ENCODE peak calls at places on chromosomes 16 and 17, in six cellular contexts. I is IMR-90, B is H9, K is H1, G is neuronal stem cell, U is mesenchymal stem cell. E is an unnamed sample.

GRCh38 chr17:880074-880870 is 98.1 kb downstream of the MRM3 start:
- DNase-seq in K (no peak), I (peak), U (no peak), G (no peak), B (no peak), E (peak)

GRCh38 chr16:10578474-10579316 is 1.7 kb downstream of the EMP2 start:
- DNase-seq in U (no peak), B (no peak), K (no peak), G (no peak), I (no peak), E (no peak)

GRCh38 chr17:31487648-31488263 is 96.3 kb downstream of the RAB11FIP4 start:
- DNase-seq in U (peak), K (peak), G (peak), B (peak), I (peak), E (peak)

GRCh38 chr17:67491009-67491677 is 114.1 kb downstream of the PITPNC1 start:
- DNase-seq in K (no peak), G (no peak), I (peak), U (peak), B (peak), E (no peak)

GRCh38 chr17:82964851-82965341 is 114.5 kb upstream of the METRNL start:
- DNase-seq in B (peak), G (no peak), K (no peak), I (no peak), U (no peak), E (no peak)

GRCh38 chr16:53045554-53046250 is 7.0 kb downstream of the CHD9NB start:
- DNase-seq in K (no peak), G (no peak), I (no peak), U (no peak), B (no peak), E (no peak)

GRCh38 chr16:73434621-73435020 is 386.7 kb upstream of the ZFHX3 start:
- DNase-seq in G (no peak), B (no peak), U (no peak), K (no peak), I (no peak), E (no peak)

GRCh38 chr17:20268700-20269475 is 198.5 kb downstream of the LGALS9B start:
- DNase-seq in B (no peak), K (no peak), U (no peak), I (no peak), G (peak), E (no peak)

GRCh38 chr16:424033-424622 is 1.3 kb upstream of the RAB11FIP3 start:
- DNase-seq in U (peak), B (no peak), G (no peak), K (no peak), I (peak), E (no peak)

DNA sequence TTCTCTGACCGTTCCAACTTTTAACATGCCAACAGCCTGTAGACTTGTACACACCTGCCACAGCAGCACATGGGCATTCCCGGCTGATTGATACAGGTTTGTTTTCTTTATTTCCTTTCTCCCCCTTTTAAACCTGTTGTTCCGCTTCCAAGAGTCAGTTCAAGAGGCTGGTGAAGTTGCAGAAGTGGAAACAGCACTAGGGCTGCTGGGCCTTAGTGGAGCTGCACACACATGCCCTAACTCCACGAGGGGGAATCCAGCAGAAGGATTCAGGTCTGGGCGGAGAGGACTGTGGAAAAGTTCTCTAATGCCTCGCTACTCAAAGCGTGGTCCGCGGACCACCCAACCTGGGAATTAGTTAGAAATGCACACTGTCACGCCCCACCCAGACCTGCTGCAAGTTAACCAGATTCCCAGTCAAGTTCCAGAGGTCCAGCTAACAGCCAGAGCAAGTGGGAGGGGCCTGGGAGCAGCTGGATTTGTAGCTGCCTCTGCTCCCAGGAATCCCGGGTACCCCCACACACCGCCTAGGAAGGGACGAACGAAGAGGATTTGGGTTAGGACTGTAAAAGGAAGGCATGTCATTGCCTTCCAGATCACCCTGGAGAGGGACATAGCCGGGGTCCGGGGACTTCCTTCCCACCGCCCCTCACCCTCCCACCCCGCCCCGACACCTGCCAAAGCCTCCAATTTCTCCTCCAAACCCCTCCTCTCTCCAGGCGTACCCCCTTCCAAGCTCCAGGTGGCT is 544 bp downstream of the SLC39A11 start:
- DNase-seq in G (no peak), U (peak), I (peak), B (peak), K (no peak), E (peak)
- H4K8ac ChIP-seq in G (no peak), U (peak), I (peak), B (no peak), K (no peak), E (no peak)

GRCh38 chr16:89785523-89786155 is 30.8 kb downstream of the FANCA start:
- DNase-seq in I (no peak), K (no peak), U (no peak), G (no peak), B (no peak), E (no peak)
- H4K8ac ChIP-seq in I (no peak), K (no peak), U (no peak), G (no peak), B (no peak), E (no peak)

DNA sequence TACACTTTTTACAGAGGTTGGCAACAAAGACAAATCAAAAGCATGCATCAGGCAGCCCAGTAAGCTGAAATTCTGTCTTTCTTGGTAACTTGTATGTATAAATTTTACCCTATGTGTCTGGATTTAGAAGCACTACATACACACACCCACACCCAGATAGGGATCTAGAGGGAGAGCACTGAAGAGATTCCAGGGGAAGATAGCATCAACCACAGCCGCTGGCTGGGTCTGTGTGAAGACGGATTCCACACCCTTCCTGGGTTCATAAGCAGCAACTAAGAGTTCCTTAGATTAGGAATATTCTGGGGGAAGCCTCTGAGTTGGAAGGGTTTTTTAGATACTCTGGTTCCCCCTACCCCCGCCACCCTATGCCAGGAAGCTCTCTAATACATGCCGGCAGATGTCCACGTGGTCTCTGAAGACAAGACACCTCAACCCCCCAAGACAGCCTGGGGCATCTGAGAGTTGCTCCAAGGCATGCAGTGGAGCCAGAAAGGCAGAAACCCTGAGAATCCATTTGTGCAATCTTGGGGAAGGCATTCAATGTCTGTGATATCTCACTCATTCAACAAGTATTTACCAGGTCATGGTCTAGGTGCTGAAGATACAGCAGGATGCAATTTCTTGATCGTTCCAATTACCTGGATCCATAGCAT is 86.4 kb downstream of the NOG start:
- DNase-seq in U (peak), I (no peak), B (no peak), K (no peak), G (no peak), E (peak)
- H4K8ac ChIP-seq in U (no peak), I (no peak), B (no peak), K (no peak), G (no peak), E (no peak)

GRCh38 chr17:64491995-64492394 is 4.9 kb downstream of the POLG2 start:
- DNase-seq in G (no peak), K (no peak), I (peak), B (no peak), U (peak), E (no peak)

GRCh38 chr17:64492481-64493109 is 4.3 kb downstream of the POLG2 start:
- DNase-seq in I (no peak), G (no peak), B (no peak), U (peak), K (no peak), E (no peak)

GRCh38 chr17:64494121-64494520 is 2.7 kb downstream of the POLG2 start:
- DNase-seq in G (no peak), K (no peak), B (no peak), I (no peak), U (no peak), E (no peak)

GRCh38 chr17:64488301-64488700 is 8.6 kb downstream of the POLG2 start:
- DNase-seq in U (no peak), B (no peak), K (no peak), I (no peak), G (no peak), E (no peak)

GRCh38 chr17:64491034-64491860 is 5.6 kb downstream of the POLG2 start:
- DNase-seq in G (no peak), B (no peak), U (peak), I (peak), K (no peak), E (peak)
- H4K8ac ChIP-seq in G (no peak), B (no peak), U (no peak), I (no peak), K (no peak), E (no peak)

DNA sequence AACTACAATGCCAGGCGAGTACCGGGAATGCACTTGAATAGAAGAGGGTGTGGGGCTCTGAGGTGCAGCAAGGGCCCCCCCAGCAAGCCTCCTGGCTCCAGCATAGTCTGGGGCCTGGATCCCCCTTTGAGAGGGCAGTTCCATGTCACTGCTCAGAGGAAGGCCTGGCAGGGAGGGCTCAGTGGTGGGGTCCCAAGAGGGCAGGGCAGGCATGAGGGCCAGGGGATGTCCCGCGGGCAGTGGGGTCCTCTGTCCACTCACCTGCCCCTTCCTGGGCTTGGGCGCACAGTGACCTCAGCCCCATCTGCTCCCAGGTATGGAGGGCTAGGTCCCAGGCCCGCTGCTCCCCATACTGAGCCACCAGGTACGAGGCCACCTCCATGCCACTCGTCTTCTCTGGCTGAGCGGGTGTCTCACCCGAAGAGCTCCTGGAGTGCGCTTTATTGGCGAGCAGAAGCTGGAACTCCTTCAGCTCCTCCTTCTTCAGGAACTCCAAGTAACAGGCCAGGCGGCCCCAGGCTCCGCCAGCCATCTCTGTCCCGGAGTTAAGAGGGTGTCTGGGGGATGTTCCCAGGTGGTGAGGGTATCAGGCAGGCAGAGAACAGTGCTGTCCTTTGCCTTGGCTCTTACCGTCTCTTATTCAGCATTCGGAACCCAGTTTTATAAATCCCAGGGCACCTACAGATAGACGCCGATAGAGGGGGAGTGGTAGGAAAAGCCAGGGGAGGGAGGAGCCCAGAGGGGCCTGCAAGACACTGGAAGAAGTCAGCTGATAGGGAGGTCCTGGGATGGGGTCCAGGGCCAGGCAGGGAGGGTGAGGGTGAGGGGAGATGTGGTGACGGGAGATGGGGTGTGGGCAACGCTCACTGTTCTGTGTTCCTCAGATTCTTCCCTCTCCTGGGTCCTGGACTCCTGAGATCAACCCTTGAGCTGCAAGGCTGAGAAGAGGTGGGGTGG is 605 bp downstream of the NLRP1 start:
- DNase-seq in K (no peak), U (no peak), G (no peak), I (peak), B (no peak), E (no peak)
- H4K8ac ChIP-seq in K (no peak), U (peak), G (peak), I (peak), B (no peak), E (no peak)

DNA sequence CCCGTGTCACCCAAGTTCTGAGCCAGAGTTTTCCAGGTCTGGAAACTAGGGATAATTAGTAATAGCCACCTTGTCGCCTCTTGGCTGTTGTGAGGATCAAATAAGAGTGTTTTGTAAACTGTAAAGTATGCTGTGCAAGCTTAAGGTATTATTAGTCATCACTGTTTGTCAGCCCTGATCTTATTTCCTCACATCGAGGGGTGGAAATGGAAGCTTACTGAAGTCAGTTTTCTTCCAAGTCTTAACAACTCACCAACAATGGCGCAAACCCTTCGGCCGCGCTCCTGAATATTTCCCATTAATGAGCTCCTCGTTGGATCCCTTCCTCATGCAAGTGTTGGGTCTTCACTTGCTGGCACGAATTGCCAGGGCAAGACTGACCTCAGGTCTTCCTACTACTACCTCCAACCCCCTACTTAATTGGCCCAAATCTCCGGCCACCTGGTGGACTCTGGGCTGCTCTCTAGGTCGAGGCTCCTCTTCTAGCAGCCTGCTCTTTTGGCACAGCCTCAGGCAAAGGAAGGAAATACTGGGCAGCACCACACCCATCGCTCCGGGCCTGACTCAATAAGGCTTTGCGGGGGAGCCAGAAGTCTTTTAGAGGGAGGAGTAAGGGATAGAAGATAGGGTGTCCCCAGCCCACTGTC is 874 bp upstream of the SLC35B1 start:
- DNase-seq in G (no peak), K (no peak), B (peak), I (no peak), U (no peak), E (peak)
- H4K8ac ChIP-seq in G (no peak), K (no peak), B (no peak), I (peak), U (peak), E (no peak)